ENCODE peak calls at places on chromosomes 12 and 14, in four cellular contexts. U is H1, J is HepG2, M is K562. H is an unnamed sample. For H3K79me2, the result is how much of the 10 kb centered on the place peaks cover.

GRCh38 chr14:61642246-61642982 is 52.9 kb upstream of the HIF1A start:
- DNase-seq in U (no peak), M (no peak), J (no peak), H (no peak)

GRCh38 chr14:23362200-23362599 is 2.8 kb downstream of the EFS start:
- DNase-seq in M (no peak), J (peak), U (no peak), H (no peak)

GRCh38 chr12:115223322-115223721 is 539.3 kb upstream of the TBX3 start:
- DNase-seq in U (no peak), M (no peak), J (peak), H (no peak)

GRCh38 chr12:9331218-9331626 is 123.0 kb upstream of the PZP start:
- DNase-seq in U (peak), M (peak), J (peak), H (peak)

GRCh38 chr14:39617537-39617936 is 185.3 kb upstream of the FBXO33 start:
- DNase-seq in J (no peak), U (no peak), M (no peak), H (no peak)

GRCh38 chr12:13734753-13735152 is 246.6 kb downstream of the GRIN2B start:
- DNase-seq in J (no peak), M (no peak), U (no peak), H (no peak)

GRCh38 chr14:38039526-38039925 is 168.2 kb upstream of the SSTR1 start:
- DNase-seq in J (no peak), M (no peak), U (no peak), H (no peak)

GRCh38 chr14:102776761-102777710 is at the start of gene TRAF3:
- DNase-seq in J (no peak), M (peak), U (no peak), H (no peak)

GRCh38 chr12:106118-106561 is 39.6 kb downstream of the IQSEC3 start:
- DNase-seq in U (no peak), J (peak), M (no peak), H (peak)

GRCh38 chr12:110537605-110538409 is 35.7 kb downstream of the RAD9B start:
- DNase-seq in J (no peak), U (no peak), M (no peak), H (no peak)

GRCh38 chr12:124786065-124786964 is 77.3 kb downstream of the SCARB1 start:
- DNase-seq in U (peak), M (no peak), J (no peak), H (no peak)

GRCh38 chr14:64447890-64448667 is 17.2 kb upstream of the AKAP5 start:
- DNase-seq in U (no peak), J (no peak), M (no peak), H (no peak)

GRCh38 chr14:72686101-72686500 is 207.8 kb downstream of the DPF3 start:
- DNase-seq in M (no peak), J (no peak), U (no peak), H (no peak)

GRCh38 chr12:123231931-123232330 is 1.0 kb downstream of the MPHOSPH9 start:
- DNase-seq in U (no peak), M (no peak), J (peak), H (no peak)

GRCh38 chr12:62761658-62762057 is 173.3 kb downstream of the PPM1H start:
- DNase-seq in U (no peak), J (no peak), M (no peak), H (no peak)

GRCh38 chr12:53728206-53728605 is 954 bp upstream of the CALCOCO1 start:
- DNase-seq in U (no peak), J (no peak), M (no peak), H (no peak)

GRCh38 chr14:104086210-104086660 is 735 bp downstream of the ASPG start:
- DNase-seq in U (peak), J (no peak), M (no peak), H (no peak)

GRCh38 chr14:101004176-101004575 is 100.7 kb upstream of the RTL1 start:
- DNase-seq in J (no peak), M (no peak), U (no peak), H (no peak)

GRCh38 chr14:101004954-101005353 is 101.4 kb upstream of the RTL1 start:
- DNase-seq in U (peak), J (no peak), M (no peak), H (no peak)

GRCh38 chr14:101000711-101001110 is 97.2 kb upstream of the RTL1 start:
- DNase-seq in M (no peak), U (no peak), J (no peak), H (no peak)

GRCh38 chr14:101002738-101003137 is 99.2 kb upstream of the RTL1 start:
- DNase-seq in M (no peak), U (no peak), J (no peak), H (no peak)

DNA sequence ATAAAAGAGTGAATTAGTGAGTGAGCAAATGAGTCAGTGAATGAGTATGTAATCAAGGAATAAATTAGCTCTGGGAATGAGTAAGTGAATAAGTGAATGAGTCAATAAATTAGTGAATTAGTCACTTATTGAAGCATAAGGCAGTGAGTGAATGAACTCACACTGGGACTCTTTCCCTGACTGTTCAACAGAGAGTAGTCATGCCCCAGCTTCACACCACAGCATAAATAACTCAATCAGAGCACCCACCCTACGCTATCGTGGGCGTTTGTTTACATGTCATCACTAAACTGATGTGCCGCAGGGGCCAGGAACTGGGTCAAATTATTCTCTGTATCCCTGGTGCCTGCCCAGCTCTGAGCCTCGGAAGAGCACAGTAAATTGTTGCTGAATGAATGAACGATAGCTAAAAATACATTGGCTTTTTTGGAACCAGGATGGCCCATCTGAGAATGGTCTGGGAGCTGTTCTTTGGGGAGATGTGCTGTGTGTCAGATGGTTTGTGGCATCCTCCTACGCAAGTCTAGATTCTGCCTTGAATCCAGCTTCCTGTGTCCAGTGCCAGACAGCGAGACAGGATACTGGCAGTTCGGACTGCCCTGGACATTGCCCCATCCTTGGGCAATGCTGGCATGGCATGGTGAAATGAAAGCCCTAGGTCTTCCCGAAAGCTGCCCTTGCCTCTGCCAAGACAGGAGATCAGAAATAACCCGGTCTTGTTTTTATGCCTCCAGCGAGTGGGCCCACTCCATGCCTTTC is 98.0 kb upstream of the RTL1 start:
- DNase-seq in J (no peak), U (no peak), M (no peak), H (no peak)
- TF ChIP-seq CHD2 in J (no peak), U (no peak), M (no peak), H (no peak)

GRCh38 chr14:91380610-91381371 is 36.8 kb downstream of the CCDC88C start:
- DNase-seq in M (no peak), J (no peak), U (no peak), H (no peak)
- H3K79me2 ChIP-seq in M (under half), J (under half), U (under half), H (half or more)

DNA sequence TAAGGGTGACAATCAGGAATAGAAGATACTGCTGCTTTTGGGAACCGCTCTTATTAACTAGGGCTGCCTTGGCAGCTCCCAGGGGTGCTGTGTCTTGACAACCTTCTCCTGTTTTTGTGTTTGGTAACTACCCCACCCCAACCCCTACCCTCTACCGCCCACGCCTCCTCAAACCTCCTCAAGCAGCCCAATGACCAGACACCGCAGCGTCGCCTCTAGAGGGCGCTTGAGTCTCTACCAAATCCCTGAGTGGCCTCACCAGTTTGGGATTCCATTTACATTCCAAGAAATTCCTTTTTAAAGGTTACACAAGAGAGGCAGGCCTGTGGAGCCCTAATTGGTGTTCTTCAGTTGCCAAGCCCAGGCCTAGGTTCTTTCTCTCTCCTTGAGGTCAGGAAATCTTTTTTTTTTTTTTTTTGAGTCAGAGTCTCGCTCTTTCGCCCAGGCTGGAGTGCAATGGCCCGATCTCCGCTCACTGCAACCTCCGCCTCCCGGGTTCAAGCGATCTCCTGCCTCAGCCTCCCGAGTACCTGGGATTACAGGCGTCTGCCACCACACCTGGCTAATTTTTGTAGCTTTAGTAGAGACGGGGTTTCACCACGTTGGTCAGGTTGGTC is 72.4 kb upstream of the USP44 start:
- DNase-seq in U (peak), M (peak), J (peak), H (no peak)
- TF ChIP-seq BRCA1 in U (no peak), M (no peak), J (no peak), H (no peak)

GRCh38 chr12:57548488-57548887 is 1.4 kb upstream of the KIF5A start:
- DNase-seq in U (no peak), J (no peak), M (no peak), H (no peak)

GRCh38 chr12:57543666-57544065 is 3.3 kb downstream of the DCTN2 start:
- DNase-seq in U (no peak), J (no peak), M (no peak), H (no peak)

GRCh38 chr12:57546438-57547365 is at the start of gene DCTN2:
- DNase-seq in M (peak), J (peak), U (peak), H (peak)

GRCh38 chr12:57547366-57548315 is 649 bp upstream of the DCTN2 start:
- DNase-seq in J (no peak), U (no peak), M (no peak), H (no peak)

GRCh38 chr12:57545809-57546437 is 1.1 kb downstream of the DCTN2 start:
- DNase-seq in U (no peak), J (peak), M (peak), H (no peak)
- TF ChIP-seq CHD2 in U (no peak), J (no peak), M (no peak), H (no peak)

GRCh38 chr14:50222061-50222613 is 9.2 kb downstream of the SOS2 start:
- DNase-seq in M (no peak), U (no peak), J (no peak), H (no peak)
- H3K79me2 ChIP-seq in M (half or more), U (under half), J (half or more), H (under half)

GRCh38 chr12:128322341-128322740 is 55.4 kb downstream of the TMEM132C start:
- DNase-seq in J (no peak), M (no peak), U (no peak), H (no peak)

GRCh38 chr12:128325646-128326045 is 58.7 kb downstream of the TMEM132C start:
- DNase-seq in U (no peak), J (no peak), M (no peak), H (no peak)

GRCh38 chr12:128326419-128326818 is 59.4 kb downstream of the TMEM132C start:
- DNase-seq in U (no peak), M (no peak), J (no peak), H (no peak)

GRCh38 chr12:128323115-128323514 is 56.1 kb downstream of the TMEM132C start:
- DNase-seq in J (no peak), M (no peak), U (no peak), H (no peak)

DNA sequence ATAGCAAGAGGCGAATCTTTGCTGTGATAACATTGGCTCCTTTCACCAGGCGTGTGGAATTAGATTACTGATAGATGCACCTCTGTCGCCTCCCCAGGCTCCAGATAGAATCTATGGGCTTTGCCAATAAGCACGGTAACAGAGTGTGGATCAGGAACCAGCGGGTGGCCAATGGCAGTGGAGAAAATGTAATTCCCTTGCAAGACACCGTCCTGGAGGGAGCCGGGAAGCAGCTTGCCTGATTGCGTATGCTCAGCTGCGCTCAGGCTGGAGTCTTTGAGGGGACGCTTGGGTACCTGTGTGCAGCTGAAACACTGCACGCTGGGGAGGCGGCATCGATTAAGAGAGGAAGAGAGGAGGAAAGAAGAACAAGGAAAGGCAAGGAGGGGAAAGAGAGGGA is 56.6 kb downstream of the TMEM132C start:
- DNase-seq in U (no peak), M (no peak), J (no peak), H (no peak)
- TF ChIP-seq BRCA1 in U (no peak), M (no peak), J (no peak), H (no peak)

GRCh38 chr12:6766651-6767300 is 613 bp downstream of the PTMS start:
- DNase-seq in M (peak), J (peak), U (peak), H (no peak)
- TF ChIP-seq CHD2 in M (no peak), J (no peak), U (no peak), H (no peak)

GRCh38 chr12:50518129-50518528 is 13.3 kb downstream of the DIP2B start:
- DNase-seq in U (no peak), J (no peak), M (no peak), H (no peak)
- H3K79me2 ChIP-seq in U (under half), J (half or more), M (half or more), H (half or more)

GRCh38 chr14:53767566-53767965 is 189.1 kb downstream of the BMP4 start:
- DNase-seq in U (no peak), J (no peak), M (no peak), H (no peak)

GRCh38 chr14:53778263-53778662 is 178.4 kb downstream of the BMP4 start:
- DNase-seq in M (no peak), U (no peak), J (no peak), H (no peak)

GRCh38 chr14:53772936-53773335 is 183.7 kb downstream of the BMP4 start:
- DNase-seq in J (no peak), M (no peak), U (no peak), H (no peak)
- TF ChIP-seq BRCA1 in J (no peak), M (no peak), U (no peak), H (no peak)

DNA sequence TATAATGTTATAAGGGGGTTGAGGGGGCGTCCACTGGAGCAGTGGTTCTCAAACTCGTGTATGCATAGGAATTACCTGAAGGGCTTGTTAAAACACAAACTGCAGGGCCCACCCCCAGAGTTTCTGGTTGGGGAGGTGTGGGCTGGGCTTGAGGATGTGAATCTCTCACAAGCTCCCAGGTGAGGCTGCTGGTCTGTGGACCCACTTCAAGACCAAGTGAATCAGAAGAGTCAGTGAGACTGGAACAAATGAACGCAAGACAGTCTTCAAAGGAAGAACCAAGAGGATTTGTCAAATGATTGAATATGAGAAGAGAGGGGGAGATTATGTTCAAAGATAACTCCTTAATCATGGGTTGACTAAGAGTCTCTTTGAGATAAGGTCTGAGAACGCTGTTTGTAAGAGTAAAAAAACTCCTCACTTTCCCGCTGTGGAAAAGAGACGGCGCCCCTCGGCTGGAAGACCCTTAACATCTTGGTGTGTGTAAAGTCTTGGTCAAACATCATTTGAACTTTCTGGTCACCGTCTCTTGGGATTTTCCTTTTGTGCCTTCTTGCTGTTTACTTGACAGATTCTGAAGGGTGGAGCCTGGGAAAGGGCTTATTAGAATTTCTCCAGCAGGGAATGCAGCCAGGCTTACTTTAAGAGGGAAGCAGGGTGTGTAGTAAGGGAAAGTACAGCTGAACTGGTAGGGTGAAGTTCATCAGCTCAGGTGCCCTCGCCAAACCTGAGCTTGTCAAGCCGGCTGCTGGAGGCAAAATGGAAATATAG is 5.3 kb upstream of the FOXN3 start:
- DNase-seq in U (no peak), M (no peak), J (no peak), H (no peak)
- TF ChIP-seq CHD2 in U (no peak), M (no peak), J (no peak), H (no peak)